ENCODE peak calls at places on chromosomes 16 and 17, in seven cellular contexts. P is left cardiac atrium, O is smooth muscle cell of the brain vasculature, T is hypothalamus, D is AG08395, Y is left lung, V is NCI-H1092 treated with DMSO at 0.1 percent for 48 hours. W is an unnamed sample.

GRCh38 chr17:82095777-82096708 is 2.0 kb downstream of the FASN start:
- DNase-seq in O (no peak), T (no peak), D (no peak), P (peak), Y (no peak), V (no peak), W (no peak)

GRCh38 chr17:30344283-30345088 is 10.6 kb upstream of the TMIGD1 start:
- DNase-seq in Y (peak), D (peak), T (peak), O (peak), V (peak), P (peak), W (no peak)

GRCh38 chr16:54431041-54431996 is 144.7 kb upstream of the IRX3 start:
- DNase-seq in Y (no peak), T (no peak), O (no peak), P (no peak), V (no peak), D (peak), W (peak)

GRCh38 chr16:48384305-48384981 is 770 bp downstream of the SIAH1 start:
- DNase-seq in Y (peak), V (peak), D (peak), O (no peak), P (peak), T (peak), W (peak)

GRCh38 chr16:68086336-68086821 is 1.2 kb downstream of the NFATC3 start:
- DNase-seq in Y (no peak), V (no peak), T (no peak), D (peak), P (no peak), O (no peak), W (peak)

GRCh38 chr17:48925991-48926342 is 17.8 kb downstream of the UBE2Z start:
- DNase-seq in V (no peak), O (no peak), Y (no peak), T (no peak), P (no peak), D (no peak), W (no peak)

GRCh38 chr17:55731586-55732250 is 9.1 kb upstream of the TMEM100 start:
- DNase-seq in O (peak), Y (no peak), T (peak), V (no peak), P (peak), D (peak), W (no peak)

GRCh38 chr16:55302635-55303034 is 21.4 kb upstream of the IRX6 start:
- DNase-seq in V (no peak), P (no peak), Y (no peak), T (no peak), D (no peak), O (no peak), W (no peak)